ENCODE peak calls at places on chromosomes 16 and 17, in nine cellular contexts. V is heart left ventricle; X is stimulated activated CD4-positive, alpha-beta T cell treated with anti-CD3 and anti-CD28 coated beads, Interleukin-4, amount 100 ng/mL, for 48 hours; W is kidney tubule cell; A is mesendoderm; P is cardiac fibroblast; Z is choroid plexus epithelial cell; F is fibroblast of the aortic adventitia; J is GDM1. G is an unnamed sample.

GRCh38 chr17:44354582-44355309 is 8.9 kb downstream of the FAM171A2 start:
- DNase-seq in V (peak), X (peak), W (no peak), A (peak), P (no peak), Z (no peak), F (no peak), J (no peak), G (no peak)

GRCh38 chr16:70592106-70592571 is 54.2 kb upstream of the IL34 start:
- DNase-seq in V (peak), X (no peak), W (no peak), A (no peak), P (peak), Z (no peak), F (peak), J (no peak), G (peak)

GRCh38 chr16:27768651-27769270 is 218.8 kb downstream of the KATNIP start:
- DNase-seq in V (no peak), X (no peak), W (no peak), A (no peak), P (no peak), Z (peak), F (no peak), J (no peak), G (no peak)

GRCh38 chr17:59829217-59830006 is 63.3 kb downstream of the TUBD1 start:
- DNase-seq in V (no peak), X (no peak), W (peak), A (peak), P (peak), Z (peak), F (peak), J (peak), G (peak)

GRCh38 chr17:45138911-45139532 is 3.5 kb downstream of the ACBD4 start:
- DNase-seq in V (peak), X (no peak), W (no peak), A (peak), P (no peak), Z (no peak), F (no peak), J (no peak), G (no peak)

GRCh38 chr16:51002889-51003490 is 148.1 kb downstream of the SALL1 start:
- DNase-seq in V (no peak), X (no peak), W (no peak), A (peak), P (no peak), Z (no peak), F (no peak), J (no peak), G (no peak)

GRCh38 chr16:87564524-87564778 is 37.9 kb upstream of the JPH3 start:
- DNase-seq in V (no peak), X (no peak), W (no peak), A (no peak), P (no peak), Z (no peak), F (no peak), J (no peak), G (no peak)

GRCh38 chr16:78122774-78123315 is 23.4 kb downstream of the WWOX start:
- DNase-seq in V (no peak), X (no peak), W (peak), A (peak), P (peak), Z (peak), F (peak), J (no peak), G (peak)

GRCh38 chr17:55057184-55057583 is 88.6 kb downstream of the STXBP4 start:
- DNase-seq in V (no peak), X (no peak), W (no peak), A (no peak), P (no peak), Z (no peak), F (no peak), J (no peak), G (no peak)

GRCh38 chr16:50644730-50645129 is 36.4 kb downstream of the SNX20 start:
- DNase-seq in V (no peak), X (no peak), W (peak), A (peak), P (peak), Z (peak), F (peak), J (no peak), G (no peak)

GRCh38 chr17:79798296-79799173 is 1.7 kb upstream of the CBX8 start:
- DNase-seq in V (no peak), X (no peak), W (no peak), A (peak), P (peak), Z (no peak), F (peak), J (no peak), G (no peak)